ENCODE peak calls at places on chromosomes 6 and 20, in ten cellular contexts. S, P, L, F, X, V, R, M, H and C are unnamed samples.

GRCh38 chr6:52534363-52534762 is 42.5 kb downstream of the TRAM2 start:
- DNase-seq in H (no peak), X (no peak), S (no peak), F (no peak), V (no peak), R (no peak), L (no peak), P (no peak), M (no peak), C (no peak)

GRCh38 chr6:30150671-30151395 is 10.2 kb downstream of the TRIM10 start:
- DNase-seq in V (no peak), R (no peak), P (no peak), L (no peak), X (no peak), F (no peak), S (no peak), M (no peak), H (no peak), C (no peak)

GRCh38 chr6:71619836-71620235 is 266.5 kb upstream of the RIMS1 start:
- DNase-seq in R (no peak), H (no peak), F (no peak), X (no peak), S (no peak), M (no peak), V (no peak), L (no peak), P (no peak), C (no peak)

GRCh38 chr6:7566031-7566556 is 23.9 kb upstream of the SNRNP48 start:
- DNase-seq in S (no peak), M (no peak), L (no peak), P (no peak), F (no peak), H (no peak), R (no peak), V (no peak), X (no peak), C (no peak)

GRCh38 chr6:44201200-44201599 is 15.5 kb upstream of the MYMX start:
- DNase-seq in R (no peak), M (no peak), L (peak; percentile 31), H (no peak), F (no peak), X (no peak), P (no peak), V (no peak), S (no peak), C (no peak)

GRCh38 chr6:53578371-53578770 is 33.5 kb upstream of the GCLC start:
- DNase-seq in S (no peak), H (no peak), M (no peak), V (no peak), X (peak; percentile 10), R (no peak), F (no peak), P (no peak), L (no peak), C (no peak)

GRCh38 chr6:7129784-7130569 is 22.2 kb downstream of the RREB1 start:
- DNase-seq in M (no peak), R (no peak), P (no peak), F (peak; percentile 5), V (peak; percentile 72), H (no peak), S (no peak), X (no peak), L (peak; percentile 81), C (no peak)

GRCh38 chr20:16479666-16480065 is 93.6 kb downstream of the KIF16B start:
- DNase-seq in F (no peak), X (no peak), V (no peak), M (no peak), L (no peak), H (no peak), P (no peak), S (no peak), R (no peak), C (no peak)

GRCh38 chr6:12334524-12335130 is 44.5 kb downstream of the EDN1 start:
- DNase-seq in S (no peak), X (no peak), M (no peak), H (no peak), V (no peak), P (no peak), L (no peak), F (no peak), R (no peak), C (no peak)

GRCh38 chr6:95959291-95959690 is 56.5 kb upstream of the FUT9 start:
- DNase-seq in F (no peak), M (no peak), S (no peak), R (no peak), H (no peak), X (no peak), P (no peak), V (no peak), L (no peak), C (no peak)

GRCh38 chr6:84074988-84075781 is 41.6 kb downstream of the MRAP2 start:
- DNase-seq in F (no peak), H (no peak), M (no peak), R (no peak), V (no peak), P (no peak), L (no peak), S (no peak), X (peak; percentile 28), C (no peak)